ENCODE peak calls at places on chromosomes 16 and 17, in ten cellular contexts. P is AG04450; Q is HepG2; K is IMR-90; Y is psoas muscle; F is stomach; X is pancreas; N is CD4-positive, CD25-positive, alpha-beta regulatory T cell; V is CD8-positive, alpha-beta T cell; B is right atrium auricular region. W is an unnamed sample.

GRCh38 chr16:56262148-56262878 is 71.0 kb downstream of the GNAO1 start:
- DNase-seq in K (no peak), F (no peak), Q (no peak), P (no peak), V (peak; percentile 55), B (no peak), X (no peak), N (no peak), Y (no peak), W (no peak)

GRCh38 chr17:79504181-79504605 is 106.7 kb downstream of the RBFOX3 start:
- DNase-seq in F (no peak), K (no peak), N (no peak), Q (no peak), Y (no peak), B (no peak), P (no peak), X (no peak), V (no peak), W (no peak)

GRCh38 chr16:1100084-1100800 is 4.2 kb upstream of the C1QTNF8 start:
- DNase-seq in X (no peak), N (no peak), Q (no peak), F (no peak), V (no peak), P (no peak), Y (no peak), B (no peak), K (no peak), W (no peak)

GRCh38 chr17:56656961-56657360 is 63.5 kb downstream of the NOG start:
- DNase-seq in P (no peak), Y (no peak), V (no peak), F (no peak), B (no peak), Q (no peak), K (no peak), N (no peak), X (no peak), W (no peak)

GRCh38 chr17:1475321-1475854 is 17.1 kb downstream of the MYO1C start:
- DNase-seq in B (no peak), P (no peak), F (no peak), Q (no peak), Y (no peak), X (no peak), K (no peak), N (no peak), V (no peak), W (no peak)

GRCh38 chr17:14864127-14864526 is 401.0 kb downstream of the PMP22 start:
- DNase-seq in K (no peak), P (no peak), Y (no peak), X (no peak), N (no peak), Q (no peak), V (no peak), B (no peak), F (no peak), W (no peak)

GRCh38 chr16:15899538-15900100 is 11.2 kb upstream of the CEP20 start:
- DNase-seq in B (no peak), P (peak; percentile 66), F (peak; percentile 69), X (peak; percentile 54), Q (peak; percentile 95), V (no peak), N (no peak), K (peak; percentile 89), Y (no peak), W (peak; percentile 64)

GRCh38 chr16:6573577-6573976 is 759.1 kb upstream of the RBFOX1 start:
- DNase-seq in Y (no peak), B (no peak), N (no peak), V (no peak), K (no peak), P (no peak), F (no peak), X (no peak), Q (peak; percentile 2), W (no peak)

GRCh38 chr17:58965221-58965620 is 141.5 kb downstream of the TRIM37 start:
- DNase-seq in P (no peak), X (no peak), B (no peak), Q (no peak), F (no peak), K (no peak), N (no peak), V (no peak), Y (no peak), W (no peak)
- H3K4me3 ChIP-seq in P (no peak overlapping the region), X (no peak overlapping the region), B (no peak overlapping the region), Q (no peak overlapping the region), F (no peak overlapping the region), K (no peak overlapping the region), N (no peak overlapping the region), V (no peak overlapping the region), Y (no peak overlapping the region), W (no peak overlapping the region)

GRCh38 chr17:13346081-13346533 is 255.6 kb downstream of the HS3ST3A1 start:
- DNase-seq in P (peak; percentile 93), Y (no peak), Q (no peak), V (no peak), F (no peak), N (no peak), K (peak; percentile 97), X (no peak), B (no peak), W (no peak)

GRCh38 chr17:13350466-13350865 is 251.3 kb downstream of the HS3ST3A1 start:
- DNase-seq in V (no peak), Q (no peak), N (no peak), K (no peak), B (no peak), P (no peak), X (no peak), F (no peak), Y (no peak), W (no peak)

GRCh38 chr17:13346996-13347762 is 254.6 kb downstream of the HS3ST3A1 start:
- DNase-seq in F (no peak), Y (no peak), P (peak; percentile 86), B (no peak), Q (peak; percentile 31), V (no peak), K (peak; percentile 98), X (no peak), N (no peak), W (no peak)

GRCh38 chr17:13351046-13351445 is 250.7 kb downstream of the HS3ST3A1 start:
- DNase-seq in X (no peak), P (no peak), N (no peak), B (no peak), F (no peak), V (no peak), Q (no peak), K (peak; percentile 69), Y (no peak), W (no peak)

GRCh38 chr17:13346592-13346991 is 255.1 kb downstream of the HS3ST3A1 start:
- DNase-seq in X (no peak), Q (no peak), B (no peak), K (no peak), F (no peak), V (no peak), N (no peak), Y (no peak), P (no peak), W (no peak)
- H3K27ac ChIP-seq in X (no peak overlapping the region), Q (no peak overlapping the region), B (no peak overlapping the region), K (peak overlapping the region; percentile 98), F (no peak overlapping the region), V (no peak overlapping the region), N (no peak overlapping the region), Y (no peak overlapping the region), P (peak overlapping the region; percentile 98), W (peak overlapping the region; percentile 61)

GRCh38 chr16:52546291-52546941 is 527 bp downstream of the TOX3 start:
- DNase-seq in X (no peak), P (no peak), K (no peak), Q (no peak), F (no peak), Y (peak; percentile 9), V (no peak), N (no peak), B (no peak), W (no peak)

GRCh38 chr16:52548261-52549010 is 1.5 kb upstream of the TOX3 start:
- DNase-seq in F (no peak), P (no peak), N (no peak), V (no peak), Y (no peak), Q (peak; percentile 75), B (no peak), K (no peak), X (no peak), W (no peak)

GRCh38 chr16:52549011-52549692 is 2.2 kb upstream of the TOX3 start:
- DNase-seq in K (no peak), P (no peak), Q (peak; percentile 75), X (no peak), V (no peak), Y (no peak), N (no peak), B (no peak), F (no peak), W (no peak)

GRCh38 chr16:52547001-52547833 is at the start of gene TOX3:
- DNase-seq in Y (no peak), P (no peak), N (no peak), B (no peak), Q (no peak), X (peak; percentile 70), F (peak; percentile 78), V (no peak), K (no peak), W (no peak)

DNA sequence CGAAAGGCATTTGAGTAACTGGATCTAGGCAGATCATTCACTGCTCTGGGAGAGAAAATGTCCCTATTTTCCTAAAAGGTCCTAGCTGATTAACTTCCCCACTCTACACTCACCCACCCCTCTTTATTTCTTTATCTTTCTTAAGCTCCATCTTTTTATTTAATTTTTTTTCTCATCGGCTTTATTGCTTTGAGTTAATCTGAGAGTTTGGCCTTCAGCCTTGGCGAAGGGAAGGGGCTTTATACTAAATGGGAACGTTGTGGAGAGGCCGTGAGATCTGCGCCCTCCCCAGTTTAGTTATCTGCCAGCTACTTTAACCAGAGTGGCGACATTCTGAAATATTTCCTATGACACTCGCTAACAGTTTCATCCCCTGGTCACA is 882 bp upstream of the TOX3 start:
- DNase-seq in K (no peak), V (no peak), Y (no peak), B (no peak), F (no peak), P (no peak), Q (no peak), X (no peak), N (no peak), W (no peak)
- H3K4me3 ChIP-seq in K (no peak overlapping the region), V (no peak overlapping the region), Y (no peak overlapping the region), B (no peak overlapping the region), F (peak overlapping the region; percentile 76), P (no peak overlapping the region), Q (peak overlapping the region; percentile 91), X (no peak overlapping the region), N (no peak overlapping the region), W (no peak overlapping the region)

GRCh38 chr17:28041068-28041843 is 1.2 kb upstream of the NLK start:
- DNase-seq in F (peak; percentile 99), Y (peak; percentile 100), K (peak; percentile 99), B (peak; percentile 100), V (peak; percentile 99), P (peak; percentile 99), X (peak; percentile 100), Q (peak; percentile 99), N (peak; percentile 99), W (peak; percentile 100)

GRCh38 chr17:28042657-28042720 is at the start of gene NLK:
- DNase-seq in F (no peak), K (no peak), P (no peak), Q (no peak), V (no peak), N (no peak), X (no peak), Y (no peak), B (no peak), W (no peak)

GRCh38 chr17:28042721-28043291 is 329 bp downstream of the NLK start:
- DNase-seq in K (no peak), V (no peak), X (peak; percentile 31), B (no peak), Q (no peak), Y (no peak), P (no peak), N (no peak), F (no peak), W (no peak)

GRCh38 chr17:28043296-28043695 is 819 bp downstream of the NLK start:
- DNase-seq in K (no peak), Y (no peak), F (no peak), Q (no peak), X (no peak), N (no peak), B (no peak), P (no peak), V (no peak), W (no peak)

DNA sequence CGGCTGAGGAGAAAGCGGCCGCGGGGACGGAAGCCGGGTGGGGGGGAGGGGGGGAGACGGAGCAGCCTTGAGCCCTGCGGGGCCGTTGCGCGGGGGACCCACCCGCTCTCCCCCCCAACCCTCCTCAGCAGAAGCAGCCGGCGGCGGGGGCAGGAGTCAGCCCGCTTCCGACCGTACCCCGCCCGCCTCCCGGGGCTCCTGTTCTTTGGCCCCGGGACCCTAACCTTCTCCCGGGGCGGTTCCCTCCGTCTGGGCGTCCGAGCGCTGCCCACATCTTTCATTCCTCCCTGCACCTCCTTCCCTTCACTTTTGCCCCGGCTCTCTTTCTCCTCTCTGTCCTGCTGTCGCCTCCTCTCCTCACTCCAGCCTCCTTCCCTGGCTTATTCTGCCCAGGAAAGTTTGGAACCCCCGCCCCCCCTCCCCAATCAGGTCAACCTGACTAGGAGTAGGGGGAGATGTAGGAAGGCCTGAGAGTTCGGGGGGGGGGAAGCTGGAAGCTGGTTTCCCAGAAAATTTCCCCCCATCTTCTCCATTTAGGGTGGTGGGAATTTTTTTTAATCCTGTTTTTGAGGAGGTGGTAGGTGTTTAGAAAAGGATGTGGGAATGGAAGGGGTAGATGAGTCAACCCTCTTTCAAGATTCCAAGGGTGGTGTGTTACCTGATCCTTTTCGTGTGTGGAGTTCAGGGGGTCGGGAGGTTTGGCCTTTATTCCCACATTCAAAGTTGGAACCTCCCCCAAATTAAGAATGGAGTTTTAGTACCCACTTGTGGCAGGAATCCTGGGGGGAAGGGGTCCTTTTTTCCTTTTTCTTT is 427 bp upstream of the NLK start:
- DNase-seq in F (no peak), K (peak; percentile 31), Y (no peak), B (no peak), Q (no peak), P (no peak), V (no peak), N (no peak), X (no peak), W (no peak)
- H3K27ac ChIP-seq in F (peak overlapping the region; percentile 94), K (peak overlapping the region; percentile 63), Y (peak overlapping the region; percentile 89), B (peak overlapping the region; percentile 92), Q (peak overlapping the region; percentile 51), P (peak overlapping the region; percentile 67), V (peak overlapping the region; percentile 24), N (peak overlapping the region; percentile 84), X (peak overlapping the region; percentile 84), W (peak overlapping the region; percentile 95)

W was measured in left lung.